ENCODE peak calls at places on chromosomes 6 and 20, in six cellular contexts. K is cardiac muscle cell, Y is lower leg skin, W is OCI-LY7, X is natural killer cell, M is brain microvascular endothelial cell. I is an unnamed sample.

GRCh38 chr6:6597682-6598081 is 9.2 kb downstream of the LY86 start:
- DNase-seq in K (no peak), Y (no peak), W (no peak), X (no peak), M (no peak), I (no peak)

GRCh38 chr6:5723905-5724691 is 282.6 kb downstream of the NRN1 start:
- DNase-seq in K (no peak), Y (no peak), W (peak), X (no peak), M (peak), I (no peak)

GRCh38 chr6:102051001-102051400 is 657.5 kb downstream of the GRIK2 start:
- DNase-seq in K (no peak), Y (no peak), W (no peak), X (no peak), M (no peak), I (no peak)

GRCh38 chr20:50655325-50655880 is 35.9 kb downstream of the RIPOR3 start:
- DNase-seq in K (no peak), Y (peak), W (no peak), X (no peak), M (no peak), I (no peak)

GRCh38 chr20:6466065-6466810 is 301.2 kb upstream of the BMP2 start:
- DNase-seq in K (no peak), Y (no peak), W (no peak), X (no peak), M (peak), I (no peak)

GRCh38 chr6:31462964-31463940 is 34.7 kb upstream of the MICB start:
- DNase-seq in K (peak), Y (peak), W (peak), X (peak), M (peak), I (peak)

GRCh38 chr6:52399511-52400315 is 20.4 kb upstream of the EFHC1 start:
- DNase-seq in K (peak), Y (no peak), W (peak), X (no peak), M (peak), I (no peak)

GRCh38 chr20:37999526-38000263 is 33.6 kb downstream of the TTI1 start:
- DNase-seq in K (no peak), Y (no peak), W (no peak), X (no peak), M (no peak), I (no peak)

GRCh38 chr20:34582911-34583310 is 24.4 kb downstream of the MAP1LC3A start:
- DNase-seq in K (no peak), Y (no peak), W (no peak), X (no peak), M (no peak), I (no peak)

GRCh38 chr20:48205786-48206185 is 420.5 kb upstream of the SULF2 start:
- DNase-seq in K (no peak), Y (no peak), W (no peak), X (no peak), M (no peak), I (no peak)

GRCh38 chr20:25470045-25470444 is 62.6 kb downstream of the GINS1 start:
- DNase-seq in K (peak), Y (no peak), W (peak), X (no peak), M (peak), I (no peak)

GRCh38 chr6:45791600-45792168 is 224.0 kb downstream of the CLIC5 start:
- DNase-seq in K (no peak), Y (no peak), W (no peak), X (no peak), M (peak), I (no peak)

GRCh38 chr6:91860951-91861350 is 1274.1 kb upstream of the MAP3K7 start:
- DNase-seq in K (no peak), Y (no peak), W (no peak), X (no peak), M (peak), I (no peak)

GRCh38 chr6:106163446-106163965 is 77.4 kb downstream of the PRDM1 start:
- DNase-seq in K (peak), Y (peak), W (peak), X (peak), M (peak), I (no peak)

GRCh38 chr20:64090165-64090564 is 6.0 kb upstream of the LKAAEAR1 start:
- DNase-seq in K (no peak), Y (no peak), W (no peak), X (no peak), M (no peak), I (no peak)

GRCh38 chr6:137452331-137452894 is 41.8 kb downstream of the OLIG3 start:
- DNase-seq in K (no peak), Y (no peak), W (no peak), X (no peak), M (no peak), I (no peak)

GRCh38 chr6:105994522-105995402 is 91.4 kb upstream of the PRDM1 start:
- DNase-seq in K (peak), Y (peak), W (peak), X (peak), M (peak), I (no peak)

GRCh38 chr6:112485813-112486212 is 138.7 kb downstream of the RFPL4B start:
- DNase-seq in K (no peak), Y (no peak), W (no peak), X (no peak), M (peak), I (no peak)

GRCh38 chr20:15339264-15339663 is 1001.9 kb upstream of the FLRT3 start:
- DNase-seq in K (no peak), Y (peak), W (no peak), X (no peak), M (no peak), I (no peak)

GRCh38 chr6:137036566-137037300 is 8.0 kb downstream of the IL20RA start:
- DNase-seq in K (no peak), Y (no peak), W (no peak), X (no peak), M (no peak), I (no peak)

GRCh38 chr6:88586371-88587157 is 376.9 kb downstream of the RNGTT start:
- DNase-seq in K (no peak), Y (peak), W (no peak), X (no peak), M (no peak), I (no peak)

GRCh38 chr6:4449409-4449808 is 314.0 kb upstream of the ECI2 start:
- DNase-seq in K (no peak), Y (no peak), W (no peak), X (no peak), M (no peak), I (no peak)

GRCh38 chr6:138535728-138536454 is 36.6 kb upstream of the NHSL1 start:
- DNase-seq in K (no peak), Y (no peak), W (no peak), X (no peak), M (no peak), I (no peak)

GRCh38 chr20:35332540-35333200 is 40.4 kb upstream of the FAM83C start:
- DNase-seq in K (no peak), Y (no peak), W (no peak), X (no peak), M (no peak), I (no peak)

GRCh38 chr6:170084166-170084730 is 206.6 kb downstream of the DLL1 start:
- DNase-seq in K (no peak), Y (no peak), W (no peak), X (no peak), M (no peak), I (no peak)

GRCh38 chr6:90977513-90977912 is 390.6 kb upstream of the MAP3K7 start:
- DNase-seq in K (no peak), Y (no peak), W (no peak), X (no peak), M (no peak), I (no peak)

GRCh38 chr20:37764333-37764935 is 70.6 kb downstream of the CTNNBL1 start:
- DNase-seq in K (no peak), Y (no peak), W (no peak), X (no peak), M (no peak), I (no peak)

GRCh38 chr20:41617059-41617921 is 887 bp downstream of the CHD6 start:
- DNase-seq in K (peak), Y (no peak), W (peak), X (peak), M (peak), I (peak)

GRCh38 chr20:58550661-58551060 is 35.5 kb upstream of the APCDD1L start:
- DNase-seq in K (no peak), Y (no peak), W (no peak), X (no peak), M (peak), I (no peak)

GRCh38 chr6:33935439-33936080 is 131.8 kb upstream of the MLN start:
- DNase-seq in K (no peak), Y (no peak), W (no peak), X (no peak), M (no peak), I (no peak)

GRCh38 chr20:51512645-51513044 is 29.9 kb downstream of the NFATC2 start:
- DNase-seq in K (peak), Y (no peak), W (no peak), X (no peak), M (no peak), I (no peak)

GRCh38 chr20:38920851-38921250 is 5.4 kb upstream of the FAM83D start:
- DNase-seq in K (no peak), Y (no peak), W (no peak), X (no peak), M (no peak), I (no peak)

GRCh38 chr6:16857969-16858592 is 96.8 kb upstream of the ATXN1 start:
- DNase-seq in K (no peak), Y (no peak), W (no peak), X (no peak), M (no peak), I (no peak)

GRCh38 chr6:27251672-27252251 is 4.3 kb downstream of the PRSS16 start:
- DNase-seq in K (peak), Y (peak), W (peak), X (peak), M (peak), I (peak)

GRCh38 chr6:144036064-144036873 is 28.2 kb upstream of the PLAGL1 start:
- DNase-seq in K (peak), Y (peak), W (no peak), X (no peak), M (no peak), I (no peak)
- TF ChIP-seq CTCF in K (no peak), Y (no peak), W (no peak), X (no peak), M (no peak), I (no peak)

GRCh38 chr6:168885741-168886140 is 367.9 kb downstream of the THBS2 start:
- DNase-seq in K (no peak), Y (no peak), W (no peak), X (no peak), M (no peak), I (no peak)

GRCh38 chr6:168885196-168885595 is 368.4 kb downstream of the THBS2 start:
- DNase-seq in K (no peak), Y (no peak), W (no peak), X (no peak), M (no peak), I (no peak)

GRCh38 chr6:168884646-168885086 is 369.0 kb downstream of the THBS2 start:
- DNase-seq in K (peak), Y (peak), W (peak), X (peak), M (peak), I (peak)

GRCh38 chr6:168884050-168884645 is 369.5 kb downstream of the THBS2 start:
- DNase-seq in K (no peak), Y (no peak), W (no peak), X (no peak), M (no peak), I (no peak)

GRCh38 chr6:168883410-168884049 is 370.1 kb downstream of the THBS2 start:
- DNase-seq in K (no peak), Y (no peak), W (no peak), X (no peak), M (no peak), I (no peak)
- TF ChIP-seq CTCF in K (no peak), Y (no peak), W (no peak), X (no peak), M (no peak), I (no peak)

GRCh38 chr6:78867370-78868040 is at the start of gene IRAK1BP1:
- DNase-seq in K (peak), Y (peak), W (peak), X (peak), M (peak), I (peak)

GRCh38 chr6:78867020-78867369 is 356 bp upstream of the IRAK1BP1 start:
- DNase-seq in K (no peak), Y (peak), W (no peak), X (no peak), M (no peak), I (no peak)

GRCh38 chr6:78864957-78865356 is 2.4 kb upstream of the IRAK1BP1 start:
- DNase-seq in K (no peak), Y (no peak), W (no peak), X (no peak), M (no peak), I (no peak)

GRCh38 chr6:78863576-78863975 is 3.8 kb upstream of the IRAK1BP1 start:
- DNase-seq in K (no peak), Y (no peak), W (no peak), X (no peak), M (no peak), I (no peak)

DNA sequence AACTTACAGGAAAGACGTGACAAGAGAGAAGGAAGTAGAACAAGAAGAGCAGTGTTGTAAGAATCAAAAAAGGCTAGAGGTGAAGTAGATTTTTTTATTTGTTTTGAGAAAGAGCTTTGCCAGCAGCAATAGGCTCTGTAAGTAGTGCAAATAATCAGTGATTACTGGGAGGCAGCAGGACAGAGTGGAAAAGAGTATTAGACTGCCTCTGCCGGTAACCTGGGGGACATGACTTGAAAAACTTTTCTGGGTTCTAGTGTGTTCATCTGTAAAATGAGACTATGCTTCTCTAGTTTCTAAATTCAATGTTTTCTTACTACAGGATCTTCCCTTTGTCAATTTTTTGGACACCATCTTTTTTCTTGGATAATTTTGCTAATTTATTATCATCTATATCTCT is 5.8 kb upstream of the IRAK1BP1 start:
- DNase-seq in K (no peak), Y (no peak), W (peak), X (no peak), M (no peak), I (no peak)
- TF ChIP-seq CTCF in K (no peak), Y (no peak), W (peak), X (no peak), M (peak), I (peak)

GRCh38 chr6:153947817-153948447 is 91.1 kb upstream of the OPRM1 start:
- DNase-seq in K (peak), Y (no peak), W (peak), X (no peak), M (peak), I (peak)
- TF ChIP-seq CTCF in K (peak), Y (no peak), W (peak), X (peak), M (peak), I (peak)

DNA sequence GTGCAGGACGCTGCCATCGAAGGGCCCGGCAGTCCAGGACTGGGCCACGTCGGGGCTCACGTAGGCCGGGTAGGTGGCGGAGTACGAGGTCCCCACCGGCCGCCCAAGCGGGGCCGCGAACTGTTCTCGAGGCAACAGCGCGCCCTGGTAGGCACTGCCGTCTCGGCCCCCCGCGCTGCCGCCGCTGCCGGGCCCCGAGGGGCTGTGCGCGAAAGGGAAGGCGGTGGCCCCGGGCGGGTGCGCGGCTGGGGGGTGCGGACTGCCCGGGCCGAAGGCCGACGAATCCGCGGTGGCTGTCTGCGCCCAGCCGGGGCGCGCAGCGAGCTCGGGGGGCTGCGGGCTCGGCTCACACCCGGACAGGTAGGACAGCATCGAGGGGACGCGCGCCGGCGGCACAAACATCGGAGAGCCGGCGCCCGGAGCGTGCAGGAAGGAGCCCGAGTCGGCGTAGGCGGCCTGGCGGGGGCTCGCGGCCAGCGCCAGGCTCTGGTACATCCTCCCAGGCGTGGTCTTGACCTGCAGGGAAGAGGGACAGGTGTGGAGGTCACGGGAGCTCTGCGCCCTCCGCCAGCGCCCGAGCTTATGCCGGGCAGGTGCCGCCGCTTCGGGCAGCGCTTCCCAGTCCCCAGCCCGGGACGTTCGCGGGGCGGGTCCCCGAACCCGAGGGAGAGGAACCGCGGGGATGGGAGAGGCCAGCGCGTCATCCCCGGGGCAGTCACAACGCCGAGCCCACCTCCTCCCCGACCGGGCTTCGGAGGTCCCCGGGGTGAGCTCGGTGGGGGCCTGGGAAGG is 572 bp downstream of the GATA5 start:
- DNase-seq in K (no peak), Y (no peak), W (no peak), X (no peak), M (no peak), I (no peak)
- TF ChIP-seq CTCF in K (no peak), Y (no peak), W (no peak), X (no peak), M (no peak), I (no peak)

GRCh38 chr6:3144571-3144970 is 12.8 kb downstream of the TUBB2A start:
- DNase-seq in K (no peak), Y (no peak), W (no peak), X (no peak), M (no peak), I (no peak)

GRCh38 chr6:3152689-3153088 is 4.7 kb downstream of the TUBB2A start:
- DNase-seq in K (no peak), Y (no peak), W (peak), X (no peak), M (no peak), I (no peak)

GRCh38 chr6:3151705-3152104 is 5.6 kb downstream of the TUBB2A start:
- DNase-seq in K (no peak), Y (no peak), W (no peak), X (no peak), M (no peak), I (no peak)

DNA sequence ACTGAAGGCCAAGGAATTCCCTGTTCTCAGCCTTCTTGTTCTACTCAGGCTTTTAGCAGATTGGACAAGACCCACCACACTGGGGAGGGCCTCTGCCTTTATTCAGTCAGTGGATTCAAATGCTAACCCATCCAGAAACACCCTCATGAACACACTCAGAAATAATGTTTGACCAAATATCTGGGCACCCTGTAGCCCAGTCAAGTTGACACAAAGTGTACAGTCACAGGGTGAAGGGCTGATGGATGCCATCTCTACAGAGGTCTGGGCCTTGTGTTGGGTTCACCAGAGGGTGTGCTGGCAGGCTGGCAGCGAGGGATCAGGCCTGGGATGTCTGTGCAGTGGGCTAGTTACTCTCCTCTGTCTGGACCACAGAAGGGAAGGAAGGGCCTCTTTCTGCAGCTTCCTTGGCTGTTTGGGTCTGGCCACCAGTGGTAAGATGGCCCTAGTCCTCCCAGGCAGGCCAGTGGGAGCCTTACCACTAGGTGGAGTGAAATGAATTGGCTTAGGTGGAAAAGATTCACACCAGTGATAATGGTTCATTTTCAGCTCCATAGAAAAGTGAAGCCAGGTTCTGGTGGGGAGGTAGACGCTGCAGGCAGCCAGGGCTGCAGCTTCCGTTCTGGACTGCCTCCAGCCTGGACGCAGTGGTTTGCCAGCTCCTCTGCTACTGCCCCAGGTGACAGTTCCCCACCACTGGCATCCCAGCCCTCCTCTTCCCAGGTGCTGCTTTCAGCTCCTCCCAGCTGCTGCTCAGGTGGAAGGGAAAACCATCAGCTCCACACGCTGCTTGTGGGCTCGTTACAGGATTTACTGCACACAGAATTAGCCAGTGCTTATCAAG is 9.2 kb downstream of the TUBB2A start:
- DNase-seq in K (no peak), Y (no peak), W (no peak), X (no peak), M (no peak), I (no peak)
- TF ChIP-seq CTCF in K (no peak), Y (no peak), W (peak), X (no peak), M (peak), I (no peak)

I was measured in progenitor cell of endocrine pancreas.